ENCODE peak calls at places on chromosomes 2 and 18, in five cellular contexts. One of them, this sample, is unnamed.

GRCh38 chr2:17851731-17852585 is 26.5 kb upstream of the KCNS3 start:
- DNase-seq in activated CD4-positive, alpha-beta T cell treated with anti-CD3 and anti-CD28 coated beads, Interleukin-2, amount 50 U/mL, for 1 hour: no peak
- DNase-seq in SW480: peak; percentile 69
- DNase-seq in Right ventricle myocardium superior: peak; percentile 46
- DNase-seq in left cardiac atrium: peak; percentile 47
- DNase-seq in this sample: peak; percentile 52

GRCh38 chr2:219551863-219552381 is 8.1 kb downstream of the TMEM198 start:
- DNase-seq in SW480: no peak
- DNase-seq in activated CD4-positive, alpha-beta T cell treated with anti-CD3 and anti-CD28 coated beads, Interleukin-2, amount 50 U/mL, for 1 hour: no peak
- DNase-seq in Right ventricle myocardium superior: no peak
- DNase-seq in left cardiac atrium: no peak
- DNase-seq in this sample: no peak

GRCh38 chr2:37588316-37588777 is 83.1 kb downstream of the CDC42EP3 start:
- DNase-seq in left cardiac atrium: no peak
- DNase-seq in activated CD4-positive, alpha-beta T cell treated with anti-CD3 and anti-CD28 coated beads, Interleukin-2, amount 50 U/mL, for 1 hour: no peak
- DNase-seq in SW480: peak; percentile 36
- DNase-seq in Right ventricle myocardium superior: no peak
- DNase-seq in this sample: no peak

GRCh38 chr18:65938592-65939372 is 188.0 kb downstream of the CDH7 start:
- DNase-seq in SW480: peak; percentile 17
- DNase-seq in Right ventricle myocardium superior: no peak
- DNase-seq in left cardiac atrium: no peak
- DNase-seq in activated CD4-positive, alpha-beta T cell treated with anti-CD3 and anti-CD28 coated beads, Interleukin-2, amount 50 U/mL, for 1 hour: no peak
- DNase-seq in this sample: no peak

GRCh38 chr18:5295231-5295920 is at the start of gene ZBTB14:
- DNase-seq in SW480: peak; percentile 43
- DNase-seq in Right ventricle myocardium superior: peak; percentile 80
- DNase-seq in left cardiac atrium: peak; percentile 71
- DNase-seq in activated CD4-positive, alpha-beta T cell treated with anti-CD3 and anti-CD28 coated beads, Interleukin-2, amount 50 U/mL, for 1 hour: peak; percentile 62
- DNase-seq in this sample: peak; percentile 47

GRCh38 chr2:179613701-179614100 is 247.7 kb downstream of the ZNF385B start:
- DNase-seq in SW480: no peak
- DNase-seq in Right ventricle myocardium superior: no peak
- DNase-seq in left cardiac atrium: no peak
- DNase-seq in activated CD4-positive, alpha-beta T cell treated with anti-CD3 and anti-CD28 coated beads, Interleukin-2, amount 50 U/mL, for 1 hour: no peak
- DNase-seq in this sample: no peak

GRCh38 chr2:140814141-140814540 is 1316.7 kb downstream of the LRP1B start:
- DNase-seq in left cardiac atrium: no peak
- DNase-seq in SW480: no peak
- DNase-seq in activated CD4-positive, alpha-beta T cell treated with anti-CD3 and anti-CD28 coated beads, Interleukin-2, amount 50 U/mL, for 1 hour: no peak
- DNase-seq in Right ventricle myocardium superior: no peak
- DNase-seq in this sample: no peak

GRCh38 chr2:113757059-113757657 is 716 bp upstream of the SLC35F5 start:
- DNase-seq in left cardiac atrium: no peak
- DNase-seq in activated CD4-positive, alpha-beta T cell treated with anti-CD3 and anti-CD28 coated beads, Interleukin-2, amount 50 U/mL, for 1 hour: peak; percentile 2
- DNase-seq in SW480: no peak
- DNase-seq in Right ventricle myocardium superior: peak; percentile 42
- DNase-seq in this sample: no peak

GRCh38 chr2:142989276-142990204 is 112.1 kb downstream of the KYNU start:
- DNase-seq in Right ventricle myocardium superior: no peak
- DNase-seq in activated CD4-positive, alpha-beta T cell treated with anti-CD3 and anti-CD28 coated beads, Interleukin-2, amount 50 U/mL, for 1 hour: no peak
- DNase-seq in SW480: peak; percentile 50
- DNase-seq in left cardiac atrium: no peak
- DNase-seq in this sample: no peak

GRCh38 chr2:166417669-166418068 is 41.9 kb upstream of the SCN9A start:
- DNase-seq in Right ventricle myocardium superior: no peak
- DNase-seq in SW480: peak; percentile 27
- DNase-seq in activated CD4-positive, alpha-beta T cell treated with anti-CD3 and anti-CD28 coated beads, Interleukin-2, amount 50 U/mL, for 1 hour: no peak
- DNase-seq in left cardiac atrium: no peak
- DNase-seq in this sample: no peak

GRCh38 chr2:219897456-219897855 is 270.0 kb downstream of the SLC4A3 start:
- DNase-seq in activated CD4-positive, alpha-beta T cell treated with anti-CD3 and anti-CD28 coated beads, Interleukin-2, amount 50 U/mL, for 1 hour: no peak
- DNase-seq in Right ventricle myocardium superior: no peak
- DNase-seq in SW480: no peak
- DNase-seq in left cardiac atrium: no peak
- DNase-seq in this sample: no peak

GRCh38 chr18:318791-319291 is 51.0 kb upstream of the THOC1 start:
- DNase-seq in left cardiac atrium: no peak
- DNase-seq in activated CD4-positive, alpha-beta T cell treated with anti-CD3 and anti-CD28 coated beads, Interleukin-2, amount 50 U/mL, for 1 hour: no peak
- DNase-seq in SW480: no peak
- DNase-seq in Right ventricle myocardium superior: no peak
- DNase-seq in this sample: no peak

GRCh38 chr18:32742620-32743019 is 30.2 kb downstream of the KLHL14 start:
- DNase-seq in left cardiac atrium: no peak
- DNase-seq in SW480: no peak
- DNase-seq in Right ventricle myocardium superior: no peak
- DNase-seq in activated CD4-positive, alpha-beta T cell treated with anti-CD3 and anti-CD28 coated beads, Interleukin-2, amount 50 U/mL, for 1 hour: no peak
- DNase-seq in this sample: no peak

GRCh38 chr2:946073-947005 is 4.3 kb upstream of the SNTG2 start:
- DNase-seq in left cardiac atrium: no peak
- DNase-seq in SW480: peak; percentile 49
- DNase-seq in activated CD4-positive, alpha-beta T cell treated with anti-CD3 and anti-CD28 coated beads, Interleukin-2, amount 50 U/mL, for 1 hour: no peak
- DNase-seq in Right ventricle myocardium superior: no peak
- DNase-seq in this sample: no peak

GRCh38 chr18:63342206-63342605 is 22.6 kb upstream of the BCL2 start:
- DNase-seq in SW480: no peak
- DNase-seq in left cardiac atrium: peak; percentile 36
- DNase-seq in activated CD4-positive, alpha-beta T cell treated with anti-CD3 and anti-CD28 coated beads, Interleukin-2, amount 50 U/mL, for 1 hour: peak; percentile 26
- DNase-seq in Right ventricle myocardium superior: no peak
- DNase-seq in this sample: no peak

GRCh38 chr2:127324635-127325034 is 30.7 kb upstream of the ERCC3 start:
- DNase-seq in Right ventricle myocardium superior: no peak
- DNase-seq in left cardiac atrium: no peak
- DNase-seq in activated CD4-positive, alpha-beta T cell treated with anti-CD3 and anti-CD28 coated beads, Interleukin-2, amount 50 U/mL, for 1 hour: no peak
- DNase-seq in SW480: peak; percentile 40
- DNase-seq in this sample: peak; percentile 9

GRCh38 chr2:147006724-147007123 is 838.1 kb upstream of the ACVR2A start:
- DNase-seq in activated CD4-positive, alpha-beta T cell treated with anti-CD3 and anti-CD28 coated beads, Interleukin-2, amount 50 U/mL, for 1 hour: no peak
- DNase-seq in Right ventricle myocardium superior: no peak
- DNase-seq in left cardiac atrium: no peak
- DNase-seq in SW480: no peak
- DNase-seq in this sample: no peak

GRCh38 chr2:100813527-100813926 is 6.4 kb upstream of the NPAS2 start:
- DNase-seq in SW480: no peak
- DNase-seq in activated CD4-positive, alpha-beta T cell treated with anti-CD3 and anti-CD28 coated beads, Interleukin-2, amount 50 U/mL, for 1 hour: no peak
- DNase-seq in left cardiac atrium: no peak
- DNase-seq in Right ventricle myocardium superior: no peak
- DNase-seq in this sample: no peak

GRCh38 chr2:176584333-176584732 is 315.1 kb downstream of the MTX2 start:
- DNase-seq in SW480: peak; percentile 33
- DNase-seq in Right ventricle myocardium superior: no peak
- DNase-seq in left cardiac atrium: no peak
- DNase-seq in activated CD4-positive, alpha-beta T cell treated with anti-CD3 and anti-CD28 coated beads, Interleukin-2, amount 50 U/mL, for 1 hour: no peak
- DNase-seq in this sample: no peak

GRCh38 chr18:7601249-7601620 is 34.1 kb downstream of the PTPRM start:
- DNase-seq in left cardiac atrium: no peak
- DNase-seq in Right ventricle myocardium superior: no peak
- DNase-seq in SW480: peak; percentile 47
- DNase-seq in activated CD4-positive, alpha-beta T cell treated with anti-CD3 and anti-CD28 coated beads, Interleukin-2, amount 50 U/mL, for 1 hour: no peak
- DNase-seq in this sample: no peak

GRCh38 chr2:222024934-222025890 is 273.6 kb downstream of the PAX3 start:
- DNase-seq in SW480: peak; percentile 39
- DNase-seq in left cardiac atrium: no peak
- DNase-seq in activated CD4-positive, alpha-beta T cell treated with anti-CD3 and anti-CD28 coated beads, Interleukin-2, amount 50 U/mL, for 1 hour: no peak
- DNase-seq in Right ventricle myocardium superior: no peak
- DNase-seq in this sample: no peak

GRCh38 chr2:207122914-207123744 is 42.6 kb downstream of the KLF7 start:
- DNase-seq in Right ventricle myocardium superior: no peak
- DNase-seq in left cardiac atrium: no peak
- DNase-seq in activated CD4-positive, alpha-beta T cell treated with anti-CD3 and anti-CD28 coated beads, Interleukin-2, amount 50 U/mL, for 1 hour: peak; percentile 13
- DNase-seq in SW480: no peak
- DNase-seq in this sample: no peak

GRCh38 chr18:36629095-36629604 is 199.7 kb downstream of the TPGS2 start:
- DNase-seq in SW480: no peak
- DNase-seq in left cardiac atrium: no peak
- DNase-seq in activated CD4-positive, alpha-beta T cell treated with anti-CD3 and anti-CD28 coated beads, Interleukin-2, amount 50 U/mL, for 1 hour: no peak
- DNase-seq in Right ventricle myocardium superior: no peak
- DNase-seq in this sample: peak; percentile 41

GRCh38 chr18:63979409-63979908 is 9.6 kb downstream of the SERPINB8 start:
- DNase-seq in Right ventricle myocardium superior: no peak
- DNase-seq in SW480: peak; percentile 19
- DNase-seq in activated CD4-positive, alpha-beta T cell treated with anti-CD3 and anti-CD28 coated beads, Interleukin-2, amount 50 U/mL, for 1 hour: peak; percentile 16
- DNase-seq in left cardiac atrium: peak; percentile 26
- DNase-seq in this sample: no peak

GRCh38 chr2:42008241-42008911 is 39.4 kb upstream of the PKDCC start:
- DNase-seq in Right ventricle myocardium superior: no peak
- DNase-seq in left cardiac atrium: no peak
- DNase-seq in activated CD4-positive, alpha-beta T cell treated with anti-CD3 and anti-CD28 coated beads, Interleukin-2, amount 50 U/mL, for 1 hour: no peak
- DNase-seq in SW480: no peak
- DNase-seq in this sample: no peak

GRCh38 chr18:22844643-22845042 is 88.5 kb upstream of the RBBP8 start:
- DNase-seq in Right ventricle myocardium superior: no peak
- DNase-seq in left cardiac atrium: no peak
- DNase-seq in activated CD4-positive, alpha-beta T cell treated with anti-CD3 and anti-CD28 coated beads, Interleukin-2, amount 50 U/mL, for 1 hour: no peak
- DNase-seq in SW480: no peak
- DNase-seq in this sample: no peak

GRCh38 chr2:627340-627709 is 49.9 kb downstream of the TMEM18 start:
- DNase-seq in activated CD4-positive, alpha-beta T cell treated with anti-CD3 and anti-CD28 coated beads, Interleukin-2, amount 50 U/mL, for 1 hour: no peak
- DNase-seq in left cardiac atrium: no peak
- DNase-seq in Right ventricle myocardium superior: no peak
- DNase-seq in SW480: no peak
- DNase-seq in this sample: no peak

GRCh38 chr18:10234912-10235439 is 219.5 kb upstream of the APCDD1 start:
- DNase-seq in activated CD4-positive, alpha-beta T cell treated with anti-CD3 and anti-CD28 coated beads, Interleukin-2, amount 50 U/mL, for 1 hour: no peak
- DNase-seq in left cardiac atrium: no peak
- DNase-seq in SW480: no peak
- DNase-seq in Right ventricle myocardium superior: no peak
- DNase-seq in this sample: no peak

GRCh38 chr2:212537311-212538155 is 1.1 kb downstream of the ERBB4 start:
- DNase-seq in left cardiac atrium: peak; percentile 37
- DNase-seq in SW480: no peak
- DNase-seq in activated CD4-positive, alpha-beta T cell treated with anti-CD3 and anti-CD28 coated beads, Interleukin-2, amount 50 U/mL, for 1 hour: no peak
- DNase-seq in Right ventricle myocardium superior: peak; percentile 54
- DNase-seq in this sample: no peak

GRCh38 chr2:201949036-201950012 is 84.3 kb upstream of the FZD7 start:
- DNase-seq in SW480: no peak
- DNase-seq in left cardiac atrium: no peak
- DNase-seq in activated CD4-positive, alpha-beta T cell treated with anti-CD3 and anti-CD28 coated beads, Interleukin-2, amount 50 U/mL, for 1 hour: no peak
- DNase-seq in Right ventricle myocardium superior: no peak
- DNase-seq in this sample: no peak

GRCh38 chr2:45616663-45617411 is 5.8 kb upstream of the SRBD1 start:
- DNase-seq in Right ventricle myocardium superior: no peak
- DNase-seq in activated CD4-positive, alpha-beta T cell treated with anti-CD3 and anti-CD28 coated beads, Interleukin-2, amount 50 U/mL, for 1 hour: no peak
- DNase-seq in left cardiac atrium: no peak
- DNase-seq in SW480: no peak
- DNase-seq in this sample: no peak

GRCh38 chr2:37376421-37377186 is 32.2 kb downstream of the QPCT start:
- DNase-seq in Right ventricle myocardium superior: no peak
- DNase-seq in left cardiac atrium: no peak
- DNase-seq in activated CD4-positive, alpha-beta T cell treated with anti-CD3 and anti-CD28 coated beads, Interleukin-2, amount 50 U/mL, for 1 hour: no peak
- DNase-seq in SW480: peak; percentile 98
- DNase-seq in this sample: peak; percentile 13